ENCODE peak calls at places on chromosomes 13 and 19, in five cellular contexts. A is CD4-positive, alpha-beta memory T cell; D is HAP-1; U is HepG2; M is CD8-positive, alpha-beta memory T cell. Y is an unnamed sample.

GRCh38 chr13:36413161-36413560 is 19.1 kb upstream of the CCNA1 start:
- DNase-seq in U (no peak), A (no peak), D (no peak), M (no peak), Y (no peak)

GRCh38 chr19:29576043-29576442 is 30.0 kb upstream of the POP4 start:
- DNase-seq in A (no peak), U (no peak), M (no peak), D (no peak), Y (no peak)

GRCh38 chr13:78576266-78576665 is 27.1 kb downstream of the POU4F1 start:
- DNase-seq in U (no peak), A (no peak), M (no peak), D (no peak), Y (no peak)

GRCh38 chr13:106133025-106133424 is 402.4 kb downstream of the EFNB2 start:
- DNase-seq in D (no peak), U (no peak), M (no peak), A (no peak), Y (no peak)

GRCh38 chr13:95002968-95003813 is 290.8 kb upstream of the SOX21 start:
- DNase-seq in A (no peak), U (no peak), M (no peak), D (peak; percentile 64), Y (peak; percentile 77)

GRCh38 chr19:57302020-57302465 is 18.2 kb upstream of the ZNF543 start:
- DNase-seq in U (no peak), M (no peak), A (no peak), D (no peak), Y (no peak)

GRCh38 chr19:14005381-14006084 is 587 bp downstream of the RFX1 start:
- DNase-seq in M (peak; percentile 92), D (peak; percentile 95), U (peak; percentile 67), A (peak; percentile 91), Y (peak; percentile 97)

GRCh38 chr19:3482507-3483225 is 575 bp downstream of the SMIM44 start:
- DNase-seq in D (no peak), M (no peak), U (no peak), A (no peak), Y (peak; percentile 58)

GRCh38 chr13:98390086-98390697 is 186.7 kb downstream of the STK24 start:
- DNase-seq in U (no peak), M (no peak), D (no peak), A (no peak), Y (no peak)

GRCh38 chr19:46760363-46760762 is 14.1 kb upstream of the STRN4 start:
- DNase-seq in M (no peak), U (no peak), D (no peak), A (no peak), Y (no peak)

GRCh38 chr13:77729502-77730221 is 32.2 kb downstream of the SLAIN1 start:
- DNase-seq in U (no peak), D (peak; percentile 26), A (peak; percentile 13), M (no peak), Y (no peak)

DNA sequence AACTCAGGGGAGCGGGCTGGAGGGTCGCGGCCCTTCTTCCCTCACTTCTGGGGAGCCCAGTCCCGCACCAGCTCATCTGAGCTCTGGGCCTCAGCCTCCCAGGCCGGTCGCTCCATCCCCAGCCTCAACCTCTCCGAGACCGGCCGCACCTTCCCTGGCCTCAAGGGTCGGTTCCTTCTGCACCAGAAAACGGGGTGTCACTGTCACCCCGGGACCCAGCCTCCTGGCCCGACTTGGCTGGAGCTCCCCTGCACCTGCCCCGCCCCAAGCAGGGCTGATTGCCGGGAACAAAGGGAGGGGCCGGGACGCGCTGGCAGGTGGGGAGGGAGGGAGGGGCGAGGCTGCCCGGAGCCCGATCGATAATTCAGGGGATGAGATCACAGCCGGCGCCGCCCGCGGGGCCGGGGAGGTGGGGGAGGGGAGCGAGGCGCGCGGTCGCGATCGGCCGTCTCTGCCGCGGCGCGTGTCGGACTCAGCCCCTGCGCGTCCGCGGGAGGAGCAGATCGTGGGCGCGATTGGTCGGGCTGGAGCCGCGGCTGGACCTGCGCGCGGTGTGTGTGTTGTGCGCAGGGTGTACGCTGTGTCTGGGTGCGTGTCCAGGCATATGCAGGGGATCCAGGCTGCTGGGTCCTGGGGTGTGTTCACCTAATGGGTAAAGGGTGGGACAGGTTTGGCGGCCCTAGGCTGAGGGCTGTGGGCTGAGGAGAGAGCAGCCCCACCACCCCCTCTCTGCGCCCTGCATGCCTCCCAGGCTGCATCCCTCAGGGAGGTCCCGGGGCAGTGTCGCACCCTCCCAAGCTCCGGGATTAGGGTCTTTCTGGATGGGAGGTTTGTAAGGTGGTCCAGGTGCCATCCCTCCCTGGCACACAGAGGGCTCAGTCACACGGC is 1.1 kb upstream of the SHC2 start:
- DNase-seq in A (no peak), U (peak; percentile 66), D (peak; percentile 83), M (no peak), Y (peak; percentile 97)
- H3K4me3 ChIP-seq in A (no peak overlapping the region), U (peak overlapping the region; percentile 49), D (peak overlapping the region; percentile 39), M (no peak overlapping the region), Y (peak overlapping the region; percentile 47)

GRCh38 chr13:80476953-80477352 is 136.0 kb upstream of the SPRY2 start:
- DNase-seq in U (no peak), D (no peak), A (no peak), M (no peak), Y (no peak)
- H3K27me3 ChIP-seq in U (no peaks in the 10 kb centered on the region), D (no peaks in the 10 kb centered on the region), A (no peaks in the 10 kb centered on the region), M (no peaks in the 10 kb centered on the region), Y (no peaks in the 10 kb centered on the region)

DNA sequence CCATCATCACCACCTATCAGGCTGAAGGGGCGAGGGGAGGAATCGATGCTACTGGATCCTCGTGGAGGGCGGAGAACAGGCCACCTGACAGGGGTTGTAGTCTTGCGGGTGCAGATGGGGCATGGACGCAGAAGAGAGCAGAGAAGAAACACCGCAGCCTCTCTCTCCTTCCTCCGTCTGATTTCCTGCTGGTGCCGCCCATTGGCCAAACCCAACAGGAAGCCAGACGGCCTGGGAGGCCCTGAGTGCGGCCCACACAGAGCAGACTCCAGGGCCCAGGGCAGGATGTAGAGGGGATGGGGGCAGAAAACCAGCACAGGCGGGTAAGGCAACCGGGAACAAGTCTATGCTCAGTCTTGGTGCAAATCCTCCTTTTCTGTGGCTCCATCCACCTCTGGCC is 15.4 kb downstream of the CEBPA start:
- DNase-seq in D (no peak), U (no peak), A (no peak), M (no peak), Y (no peak)
- H3K36me3 ChIP-seq in D (no peaks in the 10 kb centered on the region), U (no peaks in the 10 kb centered on the region), A (no peaks in the 10 kb centered on the region), M (no peaks in the 10 kb centered on the region), Y (no peaks in the 10 kb centered on the region)

DNA sequence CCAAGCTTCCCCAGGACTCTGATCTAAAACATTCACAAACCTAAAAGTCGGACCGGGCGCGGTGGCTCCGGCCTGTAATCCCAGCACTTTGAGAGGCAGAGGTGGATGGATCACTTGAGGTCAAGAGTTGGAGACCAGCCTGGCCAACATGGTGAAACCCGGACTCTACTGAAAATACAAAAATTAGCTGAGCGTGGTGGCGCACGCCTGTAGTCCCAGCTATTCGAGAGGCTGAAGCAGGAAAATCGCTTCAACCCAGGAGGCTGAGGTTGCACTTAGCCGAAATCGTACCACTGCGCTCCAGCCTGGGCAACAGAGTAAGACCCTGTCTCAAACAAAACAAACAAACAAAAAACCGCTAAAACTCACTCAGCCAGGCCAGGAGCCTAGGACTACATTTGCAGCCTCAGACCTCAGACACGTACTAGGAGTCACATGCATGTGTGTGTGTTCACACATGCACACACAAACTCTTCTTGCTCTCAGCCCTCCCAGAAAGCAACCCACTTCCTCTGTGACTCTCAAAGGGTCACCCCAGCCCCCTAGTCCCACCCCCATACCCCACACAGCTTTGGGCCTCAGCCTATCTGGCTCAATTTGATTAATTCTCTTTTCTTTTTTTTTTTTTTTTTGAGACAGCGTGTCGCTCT is 704 bp upstream of the NOTCH3 start:
- DNase-seq in U (no peak), M (no peak), A (no peak), D (no peak), Y (no peak)
- H3K4me3 ChIP-seq in U (no peak overlapping the region), M (no peak overlapping the region), A (no peak overlapping the region), D (peak overlapping the region; percentile 23), Y (peak overlapping the region; percentile 42)

GRCh38 chr19:45076851-45077730 is 813 bp upstream of the ZNF296 start:
- DNase-seq in D (no peak), U (no peak), A (no peak), M (no peak), Y (peak; percentile 68)
- H3K27me3 ChIP-seq in D (no peaks in the 10 kb centered on the region), U (no peaks in the 10 kb centered on the region), A (no peaks in the 10 kb centered on the region), M (no peaks in the 10 kb centered on the region), Y (no peaks in the 10 kb centered on the region)

Y was measured in H7.